ENCODE peak calls at places on chromosomes 13 and 19, in ten cellular contexts. W, T, Z, V, B, O, P, M, K and J are unnamed samples. For H3K27me3, the result is how much of the 10 kb centered on the place peaks cover.

GRCh38 chr13:35764359-35765015 is 288.0 kb upstream of the MAB21L1 start:
- DNase-seq in W (no peak), T (no peak), Z (no peak), V (no peak), B (no peak), O (no peak), P (no peak), M (no peak), K (no peak), J (no peak)

GRCh38 chr19:16821081-16821480 is 8.1 kb upstream of the SIN3B start:
- DNase-seq in W (no peak), T (no peak), Z (no peak), V (no peak), B (no peak), O (no peak), P (no peak), M (no peak), K (no peak), J (no peak)

GRCh38 chr19:38736413-38737280 is 7.6 kb downstream of the CAPN12 start:
- DNase-seq in W (peak), T (peak), Z (peak), V (peak), B (peak), O (no peak), P (peak), M (peak), K (no peak), J (peak)

GRCh38 chr13:98478134-98479129 is 98.5 kb downstream of the STK24 start:
- DNase-seq in W (no peak), T (peak), Z (no peak), V (no peak), B (no peak), O (no peak), P (no peak), M (no peak), K (peak), J (no peak)

GRCh38 chr13:113090415-113090770 is 15.2 kb upstream of the F7 start:
- DNase-seq in W (no peak), T (no peak), Z (no peak), V (no peak), B (no peak), O (no peak), P (peak), M (no peak), K (no peak), J (peak)

GRCh38 chr19:49468746-49469447 is 5.1 kb upstream of the FLT3LG start:
- DNase-seq in W (peak), T (peak), Z (peak), V (peak), B (peak), O (no peak), P (peak), M (no peak), K (no peak), J (peak)

GRCh38 chr13:26280295-26280694 is 26.4 kb downstream of the CDK8 start:
- DNase-seq in W (no peak), T (no peak), Z (no peak), V (no peak), B (no peak), O (peak), P (no peak), M (no peak), K (no peak), J (no peak)

GRCh38 chr13:104473936-104474335 is 1407.7 kb upstream of the SLC10A2 start:
- DNase-seq in W (no peak), T (no peak), Z (no peak), V (no peak), B (no peak), O (no peak), P (no peak), M (no peak), K (no peak), J (no peak)

GRCh38 chr13:23087884-23088283 is 92.9 kb upstream of the SGCG start:
- DNase-seq in W (no peak), T (peak), Z (no peak), V (peak), B (no peak), O (no peak), P (no peak), M (no peak), K (no peak), J (no peak)

GRCh38 chr13:21033224-21033855 is 28.0 kb downstream of the LATS2 start:
- DNase-seq in W (no peak), T (no peak), Z (peak), V (no peak), B (no peak), O (peak), P (no peak), M (no peak), K (peak), J (no peak)

GRCh38 chr13:80274643-80275042 is 66.3 kb downstream of the SPRY2 start:
- DNase-seq in W (no peak), T (no peak), Z (no peak), V (no peak), B (no peak), O (no peak), P (no peak), M (no peak), K (no peak), J (no peak)

GRCh38 chr13:110438776-110439175 is 122.7 kb downstream of the RAB20 start:
- DNase-seq in W (no peak), T (no peak), Z (no peak), V (no peak), B (no peak), O (no peak), P (no peak), M (no peak), K (no peak), J (no peak)

GRCh38 chr19:14150770-14151661 is 14.6 kb upstream of the ASF1B start:
- DNase-seq in W (no peak), T (no peak), Z (no peak), V (no peak), B (no peak), O (no peak), P (no peak), M (no peak), K (no peak), J (peak)

GRCh38 chr19:2690856-2691255 is 11.6 kb downstream of the GNG7 start:
- DNase-seq in W (no peak), T (no peak), Z (no peak), V (no peak), B (no peak), O (no peak), P (no peak), M (no peak), K (no peak), J (no peak)

GRCh38 chr19:294341-294818 is 3.2 kb upstream of the PLPP2 start:
- DNase-seq in W (no peak), T (no peak), Z (no peak), V (no peak), B (no peak), O (no peak), P (peak), M (no peak), K (no peak), J (peak)

GRCh38 chr13:19695829-19696228 is 62.4 kb downstream of the MPHOSPH8 start:
- DNase-seq in W (no peak), T (no peak), Z (no peak), V (no peak), B (no peak), O (no peak), P (no peak), M (no peak), K (no peak), J (no peak)

GRCh38 chr19:1910169-1910568 is 5.0 kb downstream of the ADAT3 start:
- DNase-seq in W (no peak), T (no peak), Z (no peak), V (no peak), B (no peak), O (no peak), P (no peak), M (no peak), K (no peak), J (no peak)

GRCh38 chr13:113599396-113599795 is 14.8 kb downstream of the TFDP1 start:
- DNase-seq in W (no peak), T (no peak), Z (no peak), V (peak), B (no peak), O (no peak), P (peak), M (no peak), K (no peak), J (peak)

GRCh38 chr13:94657167-94657566 is 55.2 kb downstream of the SOX21 start:
- DNase-seq in W (no peak), T (no peak), Z (no peak), V (no peak), B (no peak), O (no peak), P (no peak), M (no peak), K (no peak), J (no peak)

GRCh38 chr13:25881946-25882574 is 169.8 kb downstream of the SHISA2 start:
- DNase-seq in W (no peak), T (peak), Z (no peak), V (no peak), B (no peak), O (no peak), P (no peak), M (no peak), K (no peak), J (no peak)

GRCh38 chr13:43760257-43760656 is 26.5 kb downstream of the ENOX1 start:
- DNase-seq in W (no peak), T (no peak), Z (no peak), V (no peak), B (no peak), O (no peak), P (no peak), M (no peak), K (no peak), J (no peak)

GRCh38 chr13:66489172-66489571 is 741.0 kb downstream of the PCDH9 start:
- DNase-seq in W (no peak), T (no peak), Z (no peak), V (no peak), B (no peak), O (no peak), P (no peak), M (no peak), K (no peak), J (no peak)

GRCh38 chr13:98335721-98336120 is 158.7 kb upstream of the RNF113B start:
- DNase-seq in W (no peak), T (no peak), Z (no peak), V (no peak), B (no peak), O (no peak), P (no peak), M (no peak), K (no peak), J (no peak)

GRCh38 chr19:10855879-10856522 is 7.8 kb downstream of the C19orf38 start:
- DNase-seq in W (no peak), T (peak), Z (no peak), V (no peak), B (no peak), O (no peak), P (no peak), M (no peak), K (no peak), J (no peak)

GRCh38 chr19:36514012-36514612 is 14.0 kb downstream of the ZNF260 start:
- DNase-seq in W (no peak), T (no peak), Z (no peak), V (no peak), B (no peak), O (no peak), P (no peak), M (no peak), K (no peak), J (no peak)

GRCh38 chr13:109593230-109593629 is 193.2 kb downstream of the IRS2 start:
- DNase-seq in W (no peak), T (no peak), Z (no peak), V (no peak), B (no peak), O (no peak), P (no peak), M (no peak), K (no peak), J (no peak)

GRCh38 chr19:56162258-56162657 is 13.6 kb upstream of the GALP start:
- DNase-seq in W (no peak), T (no peak), Z (no peak), V (no peak), B (no peak), O (no peak), P (no peak), M (no peak), K (peak), J (no peak)

GRCh38 chr13:94822356-94822755 is 110.0 kb upstream of the SOX21 start:
- DNase-seq in W (no peak), T (peak), Z (no peak), V (no peak), B (no peak), O (no peak), P (no peak), M (no peak), K (no peak), J (no peak)

GRCh38 chr13:75414036-75414827 is 67.7 kb downstream of the TBC1D4 start:
- DNase-seq in W (no peak), T (no peak), Z (no peak), V (no peak), B (no peak), O (no peak), P (no peak), M (no peak), K (no peak), J (no peak)

GRCh38 chr19:34416021-34416545 is 11.9 kb downstream of the PDCD2L start:
- DNase-seq in W (no peak), T (no peak), Z (no peak), V (no peak), B (no peak), O (no peak), P (no peak), M (no peak), K (no peak), J (no peak)

GRCh38 chr19:49631279-49631588 is 8.7 kb downstream of the RRAS start:
- DNase-seq in W (no peak), T (no peak), Z (no peak), V (no peak), B (no peak), O (no peak), P (no peak), M (no peak), K (no peak), J (no peak)

GRCh38 chr19:1862424-1863307 is 713 bp downstream of the KLF16 start:
- DNase-seq in W (peak), T (peak), Z (no peak), V (no peak), B (peak), O (no peak), P (no peak), M (no peak), K (no peak), J (peak)

GRCh38 chr19:52993342-52994178 is 20.2 kb upstream of the ERVV-1 start:
- DNase-seq in W (peak), T (peak), Z (peak), V (peak), B (peak), O (peak), P (peak), M (peak), K (no peak), J (peak)

GRCh38 chr19:11435833-11436313 is 438 bp downstream of the PRKCSH start:
- DNase-seq in W (no peak), T (peak), Z (no peak), V (peak), B (no peak), O (no peak), P (no peak), M (no peak), K (no peak), J (peak)

DNA sequence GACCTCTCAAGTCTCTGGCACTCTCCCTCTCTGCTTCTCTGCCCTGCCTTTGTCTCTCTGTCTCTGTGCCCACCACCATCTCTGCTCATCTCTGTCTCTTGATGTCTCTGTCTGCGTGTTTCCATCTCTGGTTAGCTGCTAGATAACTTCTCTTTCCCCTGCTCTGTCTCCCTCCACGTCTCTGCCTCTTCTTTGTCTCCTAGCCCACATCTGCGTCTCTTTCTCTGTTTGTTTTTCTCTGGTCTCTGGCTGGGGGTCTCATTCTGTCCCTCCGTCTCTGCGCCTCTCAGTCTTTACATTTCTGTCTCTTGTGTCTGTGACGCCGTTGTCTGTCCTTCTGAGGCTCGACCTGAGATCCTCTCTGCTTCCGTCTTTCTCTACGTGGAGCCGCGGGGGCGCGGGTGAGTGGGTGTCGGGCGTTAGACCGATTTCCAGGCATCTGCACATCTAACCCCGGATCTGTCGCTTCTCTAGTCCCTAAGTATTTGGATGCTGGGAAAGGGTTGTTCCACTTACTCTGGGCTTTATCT is 386 bp downstream of the GIPR start:
- DNase-seq in W (no peak), T (no peak), Z (no peak), V (no peak), B (no peak), O (no peak), P (no peak), M (no peak), K (no peak), J (peak)
- H3K27me3 ChIP-seq in W (under half), T (under half), Z (under half), V (under half), B (under half), O (under half), P (under half), M (under half), K (under half), J (under half)

GRCh38 chr19:42172261-42172660 is 40.0 kb upstream of the POU2F2 start:
- DNase-seq in W (no peak), T (no peak), Z (no peak), V (no peak), B (no peak), O (no peak), P (no peak), M (no peak), K (no peak), J (no peak)

GRCh38 chr19:42174188-42174587 is 41.9 kb upstream of the POU2F2 start:
- DNase-seq in W (no peak), T (no peak), Z (no peak), V (no peak), B (no peak), O (no peak), P (no peak), M (no peak), K (no peak), J (no peak)

GRCh38 chr19:42175952-42176648 is 41.4 kb downstream of the DEDD2 start:
- DNase-seq in W (no peak), T (peak), Z (no peak), V (no peak), B (no peak), O (no peak), P (no peak), M (no peak), K (no peak), J (no peak)

GRCh38 chr19:42175335-42175734 is 42.1 kb downstream of the DEDD2 start:
- DNase-seq in W (no peak), T (no peak), Z (no peak), V (no peak), B (no peak), O (no peak), P (no peak), M (no peak), K (no peak), J (no peak)

DNA sequence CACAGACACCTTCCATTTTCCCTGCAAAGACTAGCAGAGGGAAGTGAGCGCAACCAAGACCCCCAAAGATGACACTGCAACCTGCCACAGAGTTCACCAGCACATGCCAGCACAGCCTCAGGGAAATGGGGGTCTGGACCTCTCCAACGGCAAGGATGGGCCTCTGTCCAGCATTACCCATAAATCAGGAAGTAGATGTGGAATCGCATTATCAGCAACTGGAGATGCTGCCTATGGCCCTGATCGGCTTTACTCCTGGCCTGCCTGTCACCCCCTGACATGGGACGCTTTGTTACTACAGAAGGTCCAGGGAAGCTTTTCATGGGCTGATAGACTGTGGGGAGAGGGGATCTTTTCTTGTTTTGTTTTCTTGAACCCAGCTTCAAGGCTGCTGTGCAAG is 41.4 kb upstream of the POU2F2 start:
- DNase-seq in W (no peak), T (no peak), Z (no peak), V (no peak), B (no peak), O (no peak), P (no peak), M (no peak), K (no peak), J (no peak)
- H3K27me3 ChIP-seq in W (half or more), T (under half), Z (under half), V (under half), B (under half), O (under half), P (under half), M (under half), K (half or more), J (under half)

GRCh38 chr19:7680606-7681335 is at the start of gene TRAPPC5:
- DNase-seq in W (peak), T (peak), Z (peak), V (peak), B (peak), O (no peak), P (peak), M (peak), K (peak), J (peak)

GRCh38 chr19:7677664-7678311 is 898 bp downstream of the MCEMP1 start:
- DNase-seq in W (no peak), T (no peak), Z (no peak), V (no peak), B (no peak), O (no peak), P (no peak), M (no peak), K (no peak), J (no peak)

GRCh38 chr19:7676854-7677253 is at the start of gene MCEMP1:
- DNase-seq in W (no peak), T (no peak), Z (no peak), V (no peak), B (no peak), O (no peak), P (no peak), M (no peak), K (no peak), J (no peak)

GRCh38 chr19:7679771-7680605 is 645 bp upstream of the TRAPPC5 start:
- DNase-seq in W (no peak), T (no peak), Z (no peak), V (no peak), B (no peak), O (no peak), P (no peak), M (no peak), K (no peak), J (no peak)

GRCh38 chr19:7679017-7679720 is 1.5 kb upstream of the TRAPPC5 start:
- DNase-seq in W (no peak), T (no peak), Z (no peak), V (peak), B (peak), O (no peak), P (peak), M (no peak), K (no peak), J (no peak)
- H3K27me3 ChIP-seq in W (under half), T (under half), Z (under half), V (under half), B (under half), O (under half), P (under half), M (under half), K (under half), J (under half)

DNA sequence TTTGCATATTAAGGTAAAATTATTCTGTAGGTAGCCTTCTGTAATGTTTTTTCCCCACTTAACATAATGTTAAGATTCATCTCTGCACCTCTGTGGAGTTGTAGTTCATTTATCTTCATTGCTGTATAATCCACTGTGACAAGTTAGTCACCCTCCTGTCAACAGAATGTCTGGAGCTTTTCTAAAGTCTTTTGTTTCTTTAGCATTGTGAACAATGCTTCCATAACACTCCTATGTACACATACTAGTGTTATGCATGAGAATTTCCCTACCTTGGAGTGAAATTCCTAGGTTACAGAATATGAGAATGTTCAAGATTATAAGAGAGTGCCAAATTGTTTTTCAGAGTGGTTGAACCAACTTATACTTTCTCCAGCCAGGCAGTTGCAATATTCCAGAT is 113.5 kb downstream of the COG6 start:
- DNase-seq in W (no peak), T (no peak), Z (no peak), V (no peak), B (no peak), O (no peak), P (no peak), M (no peak), K (no peak), J (no peak)
- H3K27me3 ChIP-seq in W (under half), T (under half), Z (under half), V (under half), B (under half), O (under half), P (under half), M (under half), K (under half), J (under half)

GRCh38 chr19:13025819-13026477 is 30.7 kb downstream of the NFIX start:
- DNase-seq in W (no peak), T (no peak), Z (no peak), V (no peak), B (no peak), O (no peak), P (no peak), M (no peak), K (no peak), J (peak)
- H3K27me3 ChIP-seq in W (under half), T (under half), Z (under half), V (under half), B (under half), O (under half), P (under half), M (under half), K (under half), J (under half)

GRCh38 chr19:50777830-50778303 is 7.6 kb downstream of the GPR32 start:
- DNase-seq in W (no peak), T (peak), Z (no peak), V (no peak), B (no peak), O (no peak), P (no peak), M (no peak), K (no peak), J (no peak)
- H3K27me3 ChIP-seq in W (half or more), T (under half), Z (half or more), V (under half), B (half or more), O (under half), P (under half), M (under half), K (under half), J (under half)

GRCh38 chr19:35419046-35419445 is 29.0 kb upstream of the FFAR2 start:
- DNase-seq in W (no peak), T (no peak), Z (no peak), V (no peak), B (no peak), O (no peak), P (peak), M (no peak), K (no peak), J (no peak)
- H3K27me3 ChIP-seq in W (under half), T (under half), Z (under half), V (under half), B (under half), O (under half), P (under half), M (under half), K (under half), J (under half)